ENCODE peak calls at places on chromosomes 6 and 20, in four cellular contexts. One of them, this sample, is unnamed.

GRCh38 chr20:17542993-17543412 is 11.8 kb upstream of the BFSP1 start:
- DNase-seq in effector CD4-positive, alpha-beta T cell: no peak
- DNase-seq in fibroblast of pulmonary artery: peak; percentile 86
- DNase-seq in T follicular helper cell: no peak
- DNase-seq in this sample: no peak

GRCh38 chr6:131954775-131955107 is 3.6 kb upstream of the CCN2 start:
- DNase-seq in effector CD4-positive, alpha-beta T cell: no peak
- DNase-seq in fibroblast of pulmonary artery: peak; percentile 100
- DNase-seq in T follicular helper cell: no peak
- DNase-seq in this sample: no peak

GRCh38 chr6:160042788-160043301 is 74.0 kb downstream of the IGF2R start:
- DNase-seq in effector CD4-positive, alpha-beta T cell: no peak
- DNase-seq in fibroblast of pulmonary artery: peak; percentile 40
- DNase-seq in T follicular helper cell: no peak
- DNase-seq in this sample: no peak

GRCh38 chr6:52547647-52548352 is 29.1 kb downstream of the TRAM2 start:
- DNase-seq in effector CD4-positive, alpha-beta T cell: no peak
- DNase-seq in fibroblast of pulmonary artery: peak; percentile 53
- DNase-seq in T follicular helper cell: no peak
- DNase-seq in this sample: no peak

GRCh38 chr20:31945319-31945718 is 6.5 kb downstream of the PDRG1 start:
- DNase-seq in effector CD4-positive, alpha-beta T cell: no peak
- DNase-seq in fibroblast of pulmonary artery: no peak
- DNase-seq in T follicular helper cell: no peak
- DNase-seq in this sample: no peak

GRCh38 chr6:149864578-149865535 is 698 bp upstream of the LRP11 start:
- DNase-seq in effector CD4-positive, alpha-beta T cell: no peak
- DNase-seq in fibroblast of pulmonary artery: peak; percentile 81
- DNase-seq in T follicular helper cell: peak; percentile 14
- DNase-seq in this sample: no peak

GRCh38 chr6:164069352-164070022 is 655.0 kb downstream of the QKI start:
- DNase-seq in effector CD4-positive, alpha-beta T cell: no peak
- DNase-seq in fibroblast of pulmonary artery: peak; percentile 90
- DNase-seq in T follicular helper cell: no peak
- DNase-seq in this sample: no peak

GRCh38 chr20:2871111-2871465 is 2.2 kb upstream of the PTPRA start:
- DNase-seq in effector CD4-positive, alpha-beta T cell: no peak
- DNase-seq in fibroblast of pulmonary artery: peak; percentile 45
- DNase-seq in T follicular helper cell: no peak
- DNase-seq in this sample: no peak

GRCh38 chr6:84193140-84193708 is 34.2 kb downstream of the CEP162 start:
- DNase-seq in effector CD4-positive, alpha-beta T cell: no peak
- DNase-seq in fibroblast of pulmonary artery: peak; percentile 49
- DNase-seq in T follicular helper cell: no peak
- DNase-seq in this sample: no peak

GRCh38 chr6:15301179-15302006 is 55.5 kb downstream of the JARID2 start:
- DNase-seq in effector CD4-positive, alpha-beta T cell: no peak
- DNase-seq in fibroblast of pulmonary artery: no peak
- DNase-seq in T follicular helper cell: no peak
- DNase-seq in this sample: no peak

GRCh38 chr6:137489410-137490371 is 4.5 kb downstream of the OLIG3 start:
- DNase-seq in effector CD4-positive, alpha-beta T cell: no peak
- DNase-seq in fibroblast of pulmonary artery: no peak
- DNase-seq in T follicular helper cell: no peak
- DNase-seq in this sample: no peak

This sample was measured in effector memory CD4-positive, alpha-beta T cell.